ENCODE peak calls at places on chromosome 9, in six cellular contexts. M, Z, S, U, I and W are unnamed samples.

GRCh38 chr9:127520941-127521918 is 69.9 kb downstream of the LRSAM1 start:
- DNase-seq in S (peak; percentile 86), Z (peak; percentile 91), M (peak; percentile 86), I (no peak), U (peak; percentile 68), W (no peak)

GRCh38 chr9:26670052-26670640 is 222.5 kb downstream of the CAAP1 start:
- DNase-seq in S (no peak), Z (peak; percentile 6), U (no peak), I (no peak), M (peak; percentile 1), W (no peak)

GRCh38 chr9:137417161-137418021 is 5.6 kb downstream of the EXD3 start:
- DNase-seq in I (no peak), Z (no peak), U (peak; percentile 35), S (no peak), M (no peak), W (no peak)

GRCh38 chr9:87793292-87793691 is 67.4 kb downstream of the CTSL start:
- DNase-seq in U (no peak), Z (peak; percentile 83), S (peak; percentile 96), M (peak; percentile 80), I (no peak), W (no peak)

GRCh38 chr9:74078647-74079046 is 418.5 kb upstream of the RORB start:
- DNase-seq in M (peak; percentile 96), I (no peak), Z (peak; percentile 97), S (no peak), U (no peak), W (no peak)

GRCh38 chr9:9112001-9112725 is 1312.6 kb upstream of the DMAC1 start:
- DNase-seq in Z (no peak), M (no peak), S (no peak), U (no peak), I (no peak), W (no peak)

GRCh38 chr9:109862452-109862851 is 82.5 kb downstream of the PALM2AKAP2 start:
- DNase-seq in Z (no peak), S (no peak), M (no peak), U (peak; percentile 44), I (no peak), W (no peak)

GRCh38 chr9:28882528-28882927 is 1309.2 kb upstream of the C9orf72 start:
- DNase-seq in M (no peak), U (no peak), I (no peak), S (no peak), Z (no peak), W (no peak)

GRCh38 chr9:106670418-106670817 is 192.5 kb upstream of the ZNF462 start:
- DNase-seq in S (no peak), I (no peak), M (no peak), Z (no peak), U (no peak), W (no peak)

GRCh38 chr9:94056442-94056974 is 27.8 kb upstream of the PTPDC1 start:
- DNase-seq in U (no peak), M (peak; percentile 93), Z (peak; percentile 91), I (no peak), S (peak; percentile 81), W (no peak)

GRCh38 chr9:6566409-6567139 is 79.0 kb downstream of the GLDC start:
- DNase-seq in Z (peak; percentile 99), I (peak; percentile 95), M (peak; percentile 98), U (no peak), S (peak; percentile 99), W (peak; percentile 17)

GRCh38 chr9:6564868-6565267 is 80.7 kb downstream of the GLDC start:
- DNase-seq in M (no peak), U (no peak), I (no peak), S (peak; percentile 61), Z (peak; percentile 24), W (no peak)

GRCh38 chr9:6565312-6565711 is 80.2 kb downstream of the GLDC start:
- DNase-seq in I (no peak), M (no peak), U (no peak), Z (no peak), S (peak; percentile 43), W (peak; percentile 25)

GRCh38 chr9:6564370-6564769 is 81.2 kb downstream of the GLDC start:
- DNase-seq in S (peak; percentile 48), I (no peak), U (no peak), Z (peak; percentile 64), M (peak; percentile 47), W (no peak)

GRCh38 chr9:6567140-6567591 is 78.4 kb downstream of the GLDC start:
- DNase-seq in Z (peak; percentile 98), M (peak; percentile 97), S (peak; percentile 97), I (peak; percentile 92), U (no peak), W (no peak)
- H3K4me2 ChIP-seq in Z (peak overlapping the region; percentile 90), M (peak overlapping the region; percentile 78), S (peak overlapping the region; percentile 94), I (peak overlapping the region; percentile 78), U (no peak overlapping the region), W (no peak overlapping the region)

DNA sequence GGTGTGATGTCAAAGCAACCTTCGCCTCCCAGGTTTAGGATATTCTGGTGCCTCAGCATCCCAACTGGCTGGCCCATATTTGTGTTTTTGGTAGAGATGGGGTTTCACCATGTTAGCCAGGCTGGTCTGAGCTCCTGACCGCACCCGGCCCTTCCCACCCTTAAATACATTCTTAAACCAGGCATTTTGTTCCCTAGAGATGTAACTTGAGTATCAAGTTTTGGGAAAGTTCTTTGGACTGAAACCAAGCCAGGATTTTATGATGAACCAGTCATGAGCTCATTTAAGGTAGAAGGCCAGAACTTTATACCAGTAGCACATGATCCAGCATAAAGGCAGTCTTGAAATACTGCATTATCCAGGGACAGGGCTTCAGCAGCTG is 3.5 kb downstream of the RPL7A start:
- DNase-seq in U (no peak), S (no peak), Z (no peak), I (no peak), M (no peak), W (no peak)
- H3K27ac ChIP-seq in U (peak overlapping the region; percentile 96), S (peak overlapping the region; percentile 40), Z (no peak overlapping the region), I (peak overlapping the region; percentile 11), M (no peak overlapping the region), W (peak overlapping the region; percentile 24)

GRCh38 chr9:115374724-115375268 is 256.8 kb upstream of the TNC start:
- DNase-seq in Z (no peak), M (no peak), S (no peak), I (no peak), U (no peak), W (no peak)

GRCh38 chr9:115378246-115378645 is 260.3 kb upstream of the TNC start:
- DNase-seq in U (no peak), I (no peak), Z (no peak), M (no peak), S (no peak), W (no peak)

GRCh38 chr9:115373710-115374045 is 255.7 kb upstream of the TNC start:
- DNase-seq in M (no peak), Z (no peak), I (no peak), U (no peak), S (no peak), W (no peak)

GRCh38 chr9:115369322-115369957 is 251.5 kb upstream of the TNC start:
- DNase-seq in M (peak; percentile 78), Z (peak; percentile 81), I (no peak), S (peak; percentile 58), U (no peak), W (no peak)

GRCh38 chr9:115373000-115373709 is 255.2 kb upstream of the TNC start:
- DNase-seq in M (peak; percentile 99), I (peak; percentile 96), U (no peak), Z (peak; percentile 99), S (peak; percentile 96), W (no peak)
- H3K4me3 ChIP-seq in M (peak overlapping the region; percentile 4), I (peak overlapping the region; percentile 48), U (no peak overlapping the region), Z (no peak overlapping the region), S (peak overlapping the region; percentile 28), W (no peak overlapping the region)

DNA sequence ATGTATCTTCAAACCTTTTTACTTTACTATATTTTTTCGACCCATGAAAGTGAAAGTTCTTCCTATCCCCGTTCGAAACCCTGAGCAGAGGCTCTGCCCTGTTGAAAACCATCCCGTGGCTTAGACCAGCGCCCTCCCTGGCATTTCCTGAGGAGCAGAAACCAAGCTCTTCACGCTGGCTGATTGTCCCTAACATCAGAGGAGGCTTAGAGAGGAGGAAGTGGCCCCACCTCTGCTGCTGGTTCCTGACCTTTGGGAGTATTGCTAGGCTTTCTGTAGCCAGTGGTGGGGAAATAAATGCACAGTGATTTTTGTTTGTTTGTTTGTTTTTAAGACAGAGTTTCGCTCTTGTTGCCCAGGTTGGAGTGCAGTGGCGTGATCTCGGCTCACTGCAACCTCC is 4.2 kb upstream of the PTGES start:
- DNase-seq in S (peak; percentile 47), Z (no peak), U (peak; percentile 17), M (no peak), I (no peak), W (no peak)
- H3K4me2 ChIP-seq in S (peak overlapping the region; percentile 48), Z (no peak overlapping the region), U (no peak overlapping the region), M (no peak overlapping the region), I (peak overlapping the region; percentile 35), W (no peak overlapping the region)

DNA sequence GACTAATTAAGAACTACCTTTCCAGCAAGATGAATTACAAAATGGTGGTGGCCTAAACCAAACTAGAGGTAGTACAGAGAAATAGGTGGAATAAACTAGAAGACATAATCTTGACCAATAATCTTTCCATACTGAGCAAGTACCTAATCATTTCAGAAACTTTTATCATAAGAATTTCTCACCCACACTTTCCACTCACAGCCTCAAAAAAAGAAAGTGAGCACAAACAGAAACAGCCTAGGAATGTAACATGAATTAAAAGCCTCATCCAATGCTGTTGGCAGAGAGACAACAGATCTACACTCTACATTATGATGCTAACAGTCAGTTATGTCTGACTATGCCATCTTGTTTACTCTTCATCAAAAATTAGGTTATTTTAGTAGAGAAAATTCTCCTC is 1.3 kb downstream of the RNF38 start:
- DNase-seq in U (no peak), I (no peak), S (peak; percentile 84), M (peak; percentile 78), Z (peak; percentile 83), W (no peak)
- H3K27ac ChIP-seq in U (no peak overlapping the region), I (no peak overlapping the region), S (peak overlapping the region; percentile 69), M (peak overlapping the region; percentile 62), Z (peak overlapping the region; percentile 26), W (no peak overlapping the region)

GRCh38 chr9:124197177-124198095 is 60.3 kb upstream of the NEK6 start:
- DNase-seq in I (no peak), S (no peak), Z (no peak), M (no peak), U (no peak), W (peak; percentile 92)
- H3K4me3 ChIP-seq in I (no peak overlapping the region), S (no peak overlapping the region), Z (no peak overlapping the region), M (no peak overlapping the region), U (no peak overlapping the region), W (peak overlapping the region; percentile 46)